ENCODE peak calls at places on chromosomes 7 and 10, in four cellular contexts. I is left colon, O is GOT3, R is fibroblast of the aortic adventitia. E is an unnamed sample.

GRCh38 chr7:78437118-78437517 is 638.5 kb downstream of the PHTF2 start:
- DNase-seq in O (no peak), R (peak; percentile 41), I (no peak), E (no peak)

GRCh38 chr7:151412318-151412717 is 2.5 kb upstream of the WDR86 start:
- DNase-seq in R (no peak), O (no peak), I (no peak), E (no peak)

GRCh38 chr7:111198255-111198654 is 107.3 kb downstream of the LRRN3 start:
- DNase-seq in O (no peak), R (peak; percentile 98), I (no peak), E (peak; percentile 94)

GRCh38 chr10:79342295-79342761 is 4.9 kb upstream of the PPIF start:
- DNase-seq in O (no peak), R (no peak), I (no peak), E (no peak)

GRCh38 chr7:108093903-108094302 is 36.3 kb downstream of the LAMB4 start:
- DNase-seq in O (no peak), R (peak; percentile 57), I (no peak), E (no peak)

GRCh38 chr10:110901954-110902819 is 16.8 kb downstream of the BBIP1 start:
- DNase-seq in R (peak; percentile 82), O (no peak), I (no peak), E (no peak)

GRCh38 chr10:77496941-77497420 is 140.6 kb downstream of the KCNMA1 start:
- DNase-seq in R (no peak), I (no peak), O (no peak), E (no peak)

GRCh38 chr7:98869001-98869373 is 827 bp downstream of the TMEM130 start:
- DNase-seq in I (no peak), O (no peak), R (no peak), E (no peak)

GRCh38 chr7:150367187-150367510 is 1.5 kb upstream of the REPIN1 start:
- DNase-seq in I (no peak), O (no peak), R (no peak), E (no peak)

GRCh38 chr10:12766222-12766621 is 235.3 kb downstream of the CCDC3 start:
- DNase-seq in O (no peak), I (no peak), R (no peak), E (no peak)

GRCh38 chr10:44341901-44342300 is 43.0 kb downstream of the CXCL12 start:
- DNase-seq in I (no peak), R (no peak), O (no peak), E (no peak)

GRCh38 chr7:158076656-158077055 is 511.0 kb downstream of the PTPRN2 start:
- DNase-seq in O (no peak), I (no peak), R (no peak), E (no peak)

GRCh38 chr10:73931767-73932624 is 21.1 kb downstream of the PLAU start:
- DNase-seq in R (no peak), I (no peak), O (no peak), E (no peak)

GRCh38 chr7:79502151-79502550 is 48.7 kb upstream of the MAGI2 start:
- DNase-seq in R (no peak), I (no peak), O (no peak), E (no peak)

GRCh38 chr10:110600487-110601101 is 33.1 kb downstream of the SMC3 start:
- DNase-seq in I (no peak), O (no peak), R (peak; percentile 70), E (peak; percentile 25)